ENCODE peak calls at places on chromosomes 2 and 18, in four cellular contexts. One of them, this sample, is unnamed.

GRCh38 chr18:63272638-63273037 is 46.9 kb downstream of the BCL2 start:
- DNase-seq in activated CD4-positive, alpha-beta T cell treated with anti-CD3 and anti-CD28 coated beads for 36 hours: no peak
- DNase-seq in cardiac fibroblast: no peak
- DNase-seq in A549: no peak
- DNase-seq in this sample: no peak

GRCh38 chr18:23853448-23854210 is 160.9 kb upstream of the TTC39C start:
- DNase-seq in activated CD4-positive, alpha-beta T cell treated with anti-CD3 and anti-CD28 coated beads for 36 hours: no peak
- DNase-seq in cardiac fibroblast: no peak
- DNase-seq in A549: no peak
- DNase-seq in this sample: no peak

GRCh38 chr2:151886235-151886634 is 58.0 kb upstream of the ARL5A start:
- DNase-seq in activated CD4-positive, alpha-beta T cell treated with anti-CD3 and anti-CD28 coated beads for 36 hours: no peak
- DNase-seq in cardiac fibroblast: no peak
- DNase-seq in A549: no peak
- DNase-seq in this sample: no peak

GRCh38 chr2:104443137-104443536 is 410.8 kb upstream of the POU3F3 start:
- DNase-seq in activated CD4-positive, alpha-beta T cell treated with anti-CD3 and anti-CD28 coated beads for 36 hours: peak
- DNase-seq in cardiac fibroblast: no peak
- DNase-seq in A549: no peak
- DNase-seq in this sample: no peak

GRCh38 chr18:13390711-13391110 is 172.2 kb downstream of the LDLRAD4 start:
- DNase-seq in activated CD4-positive, alpha-beta T cell treated with anti-CD3 and anti-CD28 coated beads for 36 hours: no peak
- DNase-seq in cardiac fibroblast: no peak
- DNase-seq in A549: no peak
- DNase-seq in this sample: no peak

GRCh38 chr2:43041661-43042360 is 184.6 kb downstream of the ZFP36L2 start:
- DNase-seq in activated CD4-positive, alpha-beta T cell treated with anti-CD3 and anti-CD28 coated beads for 36 hours: no peak
- DNase-seq in cardiac fibroblast: peak
- DNase-seq in A549: peak
- DNase-seq in this sample: no peak

GRCh38 chr18:74652392-74652988 is 54.8 kb downstream of the ZNF407 start:
- DNase-seq in activated CD4-positive, alpha-beta T cell treated with anti-CD3 and anti-CD28 coated beads for 36 hours: no peak
- DNase-seq in cardiac fibroblast: peak
- DNase-seq in A549: peak
- DNase-seq in this sample: peak

GRCh38 chr2:28895189-28895893 is 874 bp downstream of the WDR43 start:
- DNase-seq in activated CD4-positive, alpha-beta T cell treated with anti-CD3 and anti-CD28 coated beads for 36 hours: peak
- DNase-seq in cardiac fibroblast: peak
- DNase-seq in A549: peak
- DNase-seq in this sample: peak

GRCh38 chr18:25144835-25145234 is 207.1 kb downstream of the ZNF521 start:
- DNase-seq in activated CD4-positive, alpha-beta T cell treated with anti-CD3 and anti-CD28 coated beads for 36 hours: no peak
- DNase-seq in cardiac fibroblast: peak
- DNase-seq in A549: no peak
- DNase-seq in this sample: no peak

GRCh38 chr2:41199320-41199719 is 747.4 kb upstream of the SLC8A1 start:
- DNase-seq in activated CD4-positive, alpha-beta T cell treated with anti-CD3 and anti-CD28 coated beads for 36 hours: no peak
- DNase-seq in cardiac fibroblast: no peak
- DNase-seq in A549: no peak
- DNase-seq in this sample: no peak

GRCh38 chr2:234433201-234433600 is 63.7 kb downstream of the ARL4C start:
- DNase-seq in activated CD4-positive, alpha-beta T cell treated with anti-CD3 and anti-CD28 coated beads for 36 hours: no peak
- DNase-seq in cardiac fibroblast: no peak
- DNase-seq in A549: no peak
- DNase-seq in this sample: no peak

GRCh38 chr2:232973336-232973735 is 39.7 kb downstream of the NGEF start:
- DNase-seq in activated CD4-positive, alpha-beta T cell treated with anti-CD3 and anti-CD28 coated beads for 36 hours: no peak
- DNase-seq in cardiac fibroblast: no peak
- DNase-seq in A549: no peak
- DNase-seq in this sample: no peak

GRCh38 chr2:120716641-120717585 is 18.8 kb upstream of the GLI2 start:
- DNase-seq in activated CD4-positive, alpha-beta T cell treated with anti-CD3 and anti-CD28 coated beads for 36 hours: no peak
- DNase-seq in cardiac fibroblast: no peak
- DNase-seq in A549: no peak
- DNase-seq in this sample: no peak

GRCh38 chr18:36590621-36591580 is 237.9 kb downstream of the TPGS2 start:
- DNase-seq in activated CD4-positive, alpha-beta T cell treated with anti-CD3 and anti-CD28 coated beads for 36 hours: no peak
- DNase-seq in cardiac fibroblast: no peak
- DNase-seq in A549: no peak
- DNase-seq in this sample: no peak

GRCh38 chr2:96111823-96112500 is 4.4 kb downstream of the ADRA2B start:
- DNase-seq in activated CD4-positive, alpha-beta T cell treated with anti-CD3 and anti-CD28 coated beads for 36 hours: peak
- DNase-seq in cardiac fibroblast: no peak
- DNase-seq in A549: no peak
- DNase-seq in this sample: peak

GRCh38 chr2:239399404-239399999 is 1.3 kb downstream of the HDAC4 start:
- DNase-seq in activated CD4-positive, alpha-beta T cell treated with anti-CD3 and anti-CD28 coated beads for 36 hours: peak
- DNase-seq in cardiac fibroblast: peak
- DNase-seq in A549: peak
- DNase-seq in this sample: no peak

GRCh38 chr2:101063352-101063751 is 61.3 kb downstream of the RPL31 start:
- DNase-seq in activated CD4-positive, alpha-beta T cell treated with anti-CD3 and anti-CD28 coated beads for 36 hours: no peak
- DNase-seq in cardiac fibroblast: peak
- DNase-seq in A549: no peak
- DNase-seq in this sample: no peak

GRCh38 chr18:80176334-80177080 is 67.4 kb downstream of the ADNP2 start:
- DNase-seq in activated CD4-positive, alpha-beta T cell treated with anti-CD3 and anti-CD28 coated beads for 36 hours: no peak
- DNase-seq in cardiac fibroblast: no peak
- DNase-seq in A549: no peak
- DNase-seq in this sample: no peak

GRCh38 chr18:62101236-62101635 is 85.6 kb downstream of the PIGN start:
- DNase-seq in activated CD4-positive, alpha-beta T cell treated with anti-CD3 and anti-CD28 coated beads for 36 hours: no peak
- DNase-seq in cardiac fibroblast: peak
- DNase-seq in A549: no peak
- DNase-seq in this sample: no peak

GRCh38 chr18:79982736-79983135 is 5.6 kb downstream of the TXNL4A start:
- DNase-seq in activated CD4-positive, alpha-beta T cell treated with anti-CD3 and anti-CD28 coated beads for 36 hours: peak
- DNase-seq in cardiac fibroblast: peak
- DNase-seq in A549: no peak
- DNase-seq in this sample: no peak

GRCh38 chr2:165535443-165535842 is 65.9 kb downstream of the CSRNP3 start:
- DNase-seq in activated CD4-positive, alpha-beta T cell treated with anti-CD3 and anti-CD28 coated beads for 36 hours: no peak
- DNase-seq in cardiac fibroblast: no peak
- DNase-seq in A549: no peak
- DNase-seq in this sample: no peak

GRCh38 chr2:112092286-112093041 is 37.4 kb downstream of the TMEM87B start:
- DNase-seq in activated CD4-positive, alpha-beta T cell treated with anti-CD3 and anti-CD28 coated beads for 36 hours: peak
- DNase-seq in cardiac fibroblast: peak
- DNase-seq in A549: no peak
- DNase-seq in this sample: no peak

GRCh38 chr2:37501121-37501520 is 156.7 kb downstream of the QPCT start:
- DNase-seq in activated CD4-positive, alpha-beta T cell treated with anti-CD3 and anti-CD28 coated beads for 36 hours: no peak
- DNase-seq in cardiac fibroblast: no peak
- DNase-seq in A549: no peak
- DNase-seq in this sample: no peak

GRCh38 chr2:217650229-217650628 is 352.6 kb downstream of the TNS1 start:
- DNase-seq in activated CD4-positive, alpha-beta T cell treated with anti-CD3 and anti-CD28 coated beads for 36 hours: no peak
- DNase-seq in cardiac fibroblast: no peak
- DNase-seq in A549: peak
- DNase-seq in this sample: no peak

GRCh38 chr2:98300475-98300874 is 45.8 kb upstream of the CNGA3 start:
- DNase-seq in activated CD4-positive, alpha-beta T cell treated with anti-CD3 and anti-CD28 coated beads for 36 hours: no peak
- DNase-seq in cardiac fibroblast: no peak
- DNase-seq in A549: no peak
- DNase-seq in this sample: no peak

GRCh38 chr2:188348974-188349500 is 57.4 kb downstream of the GULP1 start:
- DNase-seq in activated CD4-positive, alpha-beta T cell treated with anti-CD3 and anti-CD28 coated beads for 36 hours: no peak
- DNase-seq in cardiac fibroblast: no peak
- DNase-seq in A549: no peak
- DNase-seq in this sample: no peak

GRCh38 chr2:50491541-50492114 is 540.3 kb downstream of the NRXN1 start:
- DNase-seq in activated CD4-positive, alpha-beta T cell treated with anti-CD3 and anti-CD28 coated beads for 36 hours: peak
- DNase-seq in cardiac fibroblast: peak
- DNase-seq in A549: peak
- DNase-seq in this sample: peak

GRCh38 chr2:133790706-133791105 is 222.4 kb upstream of the NCKAP5 start:
- DNase-seq in activated CD4-positive, alpha-beta T cell treated with anti-CD3 and anti-CD28 coated beads for 36 hours: no peak
- DNase-seq in cardiac fibroblast: no peak
- DNase-seq in A549: no peak
- DNase-seq in this sample: no peak

GRCh38 chr2:219125225-219125885 is 35.3 kb downstream of the NHEJ1 start:
- DNase-seq in activated CD4-positive, alpha-beta T cell treated with anti-CD3 and anti-CD28 coated beads for 36 hours: peak
- DNase-seq in cardiac fibroblast: peak
- DNase-seq in A549: peak
- DNase-seq in this sample: no peak

GRCh38 chr2:171626949-171627348 is 60.3 kb upstream of the DYNC1I2 start:
- DNase-seq in activated CD4-positive, alpha-beta T cell treated with anti-CD3 and anti-CD28 coated beads for 36 hours: no peak
- DNase-seq in cardiac fibroblast: no peak
- DNase-seq in A549: no peak
- DNase-seq in this sample: no peak

GRCh38 chr2:241050624-241051577 is 51.2 kb downstream of the MTERF4 start:
- DNase-seq in activated CD4-positive, alpha-beta T cell treated with anti-CD3 and anti-CD28 coated beads for 36 hours: no peak
- DNase-seq in cardiac fibroblast: no peak
- DNase-seq in A549: no peak
- DNase-seq in this sample: peak